ENCODE peak calls at places on chromosomes 4 and X, in eight cellular contexts. C, T, J, W, L, D, N and Q are unnamed samples. For H3K4me1, the result is how much of the 10 kb centered on the place peaks cover.

GRCh38 chrX:139804482-139804881 is 96.5 kb upstream of the MCF2 start:
- DNase-seq in J (no peak), W (no peak), L (no peak), N (no peak), T (no peak), C (no peak), D (no peak), Q (no peak)

GRCh38 chr4:123878976-123879375 is 482.4 kb downstream of the SPRY1 start:
- DNase-seq in W (no peak), L (no peak), J (no peak), N (no peak), D (no peak), C (no peak), T (no peak), Q (no peak)

GRCh38 chr4:3683744-3684421 is 82.3 kb upstream of the ADRA2C start:
- DNase-seq in J (no peak), L (peak), D (no peak), T (no peak), N (peak), C (no peak), W (no peak), Q (peak)

GRCh38 chr4:41539711-41540110 is 1.8 kb downstream of the LIMCH1 start:
- DNase-seq in T (no peak), J (no peak), N (no peak), D (no peak), L (no peak), C (no peak), W (no peak), Q (no peak)

GRCh38 chrX:10597871-10598270 is 22.5 kb downstream of the MID1 start:
- DNase-seq in T (no peak), J (no peak), W (no peak), L (no peak), D (no peak), N (no peak), C (peak), Q (no peak)

GRCh38 chr4:103018391-103019318 is 850 bp downstream of the SLC9B1 start:
- DNase-seq in L (peak), D (no peak), N (no peak), T (peak), C (peak), J (no peak), W (peak), Q (no peak)

GRCh38 chr4:65416875-65417274 is 253.4 kb downstream of the EPHA5 start:
- DNase-seq in W (no peak), T (no peak), C (peak), J (no peak), N (no peak), D (no peak), L (no peak), Q (no peak)

GRCh38 chr4:54545663-54546424 is 111.9 kb upstream of the KIT start:
- DNase-seq in L (no peak), W (no peak), J (no peak), N (no peak), T (no peak), C (no peak), D (no peak), Q (no peak)

GRCh38 chr4:182137343-182137742 is 105.9 kb upstream of the TENM3 start:
- DNase-seq in D (no peak), L (no peak), N (no peak), W (no peak), J (no peak), T (no peak), C (no peak), Q (no peak)

GRCh38 chr4:76087007-76087769 is 12.7 kb downstream of the ART3 start:
- DNase-seq in T (peak), C (peak), N (no peak), D (no peak), W (peak), J (no peak), L (no peak), Q (no peak)

GRCh38 chr4:62377700-62378099 is 1177.6 kb downstream of the ADGRL3 start:
- DNase-seq in J (no peak), D (no peak), T (peak), L (no peak), W (no peak), N (no peak), C (no peak), Q (no peak)

GRCh38 chr4:21901831-21902230 is 46.7 kb downstream of the KCNIP4 start:
- DNase-seq in N (no peak), D (no peak), T (no peak), C (no peak), W (no peak), L (no peak), J (no peak), Q (no peak)

GRCh38 chrX:20515841-20516461 is 249.2 kb upstream of the RPS6KA3 start:
- DNase-seq in J (peak), L (no peak), T (no peak), N (no peak), C (no peak), D (no peak), W (peak), Q (no peak)

GRCh38 chr4:89681219-89681618 is 155.7 kb downstream of the SNCA start:
- DNase-seq in J (no peak), L (no peak), W (peak), C (peak), T (no peak), N (no peak), D (no peak), Q (peak)

GRCh38 chr4:4542824-4543485 is 1.1 kb upstream of the STX18 start:
- DNase-seq in T (peak), L (no peak), D (no peak), J (no peak), W (no peak), C (peak), N (no peak), Q (no peak)

GRCh38 chrX:47218920-47219815 is 687 bp downstream of the CDK16 start:
- DNase-seq in W (no peak), N (no peak), D (no peak), L (peak), C (peak), T (peak), J (no peak), Q (peak)

GRCh38 chr4:20433101-20433705 is 181.5 kb downstream of the SLIT2 start:
- DNase-seq in L (no peak), T (no peak), W (no peak), J (no peak), C (no peak), D (no peak), N (no peak), Q (no peak)

GRCh38 chrX:153411255-153411987 is at the start of gene ZFP92:
- DNase-seq in C (peak), W (no peak), N (no peak), D (no peak), J (no peak), T (peak), L (no peak), Q (peak)

GRCh38 chrX:39491548-39492297 is 606.0 kb downstream of the BCOR start:
- DNase-seq in T (no peak), J (peak), L (no peak), C (no peak), N (no peak), W (no peak), D (no peak), Q (peak)
- H3K27ac ChIP-seq in T (no peak), J (peak), L (no peak), C (no peak), N (no peak), W (no peak), D (no peak), Q (peak)

GRCh38 chr4:53011176-53011575 is 149.1 kb downstream of the RASL11B start:
- DNase-seq in W (no peak), D (no peak), T (no peak), L (no peak), J (no peak), C (no peak), N (no peak), Q (no peak)
- H3K4me1 ChIP-seq in W (under half), D (under half), T (half or more), L (under half), J (under half), C (under half), N (under half), Q (half or more)

DNA sequence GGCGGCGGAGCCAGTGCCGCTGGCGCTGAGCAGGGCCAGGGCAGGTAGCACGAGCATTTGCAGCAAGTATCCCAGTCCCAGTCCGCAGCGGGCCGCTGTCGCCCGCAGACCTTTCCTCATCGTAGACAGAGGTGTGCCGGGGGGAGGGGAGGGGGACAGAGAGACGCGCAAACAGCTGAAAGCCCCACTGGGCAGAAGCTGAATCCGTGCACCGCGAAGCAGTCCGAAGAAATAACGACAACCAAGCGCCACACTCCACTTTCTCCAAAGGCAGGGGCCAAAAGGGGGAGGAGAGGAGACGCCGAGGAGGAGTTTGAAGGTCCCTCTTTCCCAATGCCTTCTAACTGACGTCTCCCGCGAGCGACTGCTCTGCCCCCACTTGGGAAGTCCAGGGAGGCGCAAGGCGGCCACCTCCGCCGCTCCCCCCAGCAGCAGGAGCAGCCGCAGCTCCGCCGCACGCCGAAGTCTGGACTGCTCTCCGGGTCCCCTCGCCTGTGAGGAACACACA is at the start of gene UNC5C:
- DNase-seq in D (no peak), T (peak), N (peak), C (peak), W (no peak), J (no peak), L (peak), Q (peak)
- TF ChIP-seq POLR2AphosphoS5 in D (no peak), T (peak), N (no peak), C (no peak), W (no peak), J (no peak), L (no peak), Q (peak)

GRCh38 chr4:150173420-150173819 is 95.2 kb downstream of the DCLK2 start:
- DNase-seq in N (no peak), T (no peak), J (no peak), L (no peak), C (no peak), W (no peak), D (no peak), Q (no peak)
- H3K27ac ChIP-seq in N (no peak), T (no peak), J (no peak), L (peak), C (no peak), W (no peak), D (peak), Q (peak)

GRCh38 chrX:34470507-34470906 is 186.6 kb downstream of the TMEM47 start:
- DNase-seq in J (no peak), W (no peak), L (no peak), N (no peak), D (no peak), C (no peak), T (no peak), Q (no peak)

GRCh38 chrX:34467437-34467836 is 189.6 kb downstream of the TMEM47 start:
- DNase-seq in W (no peak), J (no peak), T (no peak), C (no peak), N (no peak), L (no peak), D (no peak), Q (no peak)
- H3K4me1 ChIP-seq in W (under half), J (under half), T (under half), C (under half), N (under half), L (under half), D (under half), Q (under half)